ENCODE peak calls at places on chromosomes 4 and X, in six cellular contexts. Z, I, X, Y, R and T are unnamed samples.

GRCh38 chrX:138504254-138504653 is 207.3 kb downstream of the FGF13 start:
- DNase-seq in I (no peak), Z (no peak), X (no peak), Y (no peak), R (no peak), T (no peak)

GRCh38 chrX:40402771-40403533 is 177.8 kb upstream of the ATP6AP2 start:
- DNase-seq in R (no peak), Y (no peak), X (peak), I (peak), Z (peak), T (no peak)

GRCh38 chr4:20418865-20419451 is 167.3 kb downstream of the SLIT2 start:
- DNase-seq in Z (peak), R (no peak), I (no peak), Y (no peak), X (peak), T (no peak)

GRCh38 chr4:153131478-153132069 is 72.7 kb upstream of the TRIM2 start:
- DNase-seq in Z (no peak), X (no peak), Y (no peak), I (no peak), R (no peak), T (peak)

GRCh38 chr4:53991821-53992220 is 72.6 kb downstream of the CHIC2 start:
- DNase-seq in X (no peak), I (no peak), Y (no peak), Z (no peak), R (no peak), T (no peak)

GRCh38 chr4:22508376-22508775 is 7.5 kb downstream of the ADGRA3 start:
- DNase-seq in Z (no peak), I (no peak), R (no peak), X (no peak), Y (no peak), T (no peak)

GRCh38 chr4:188987011-188987410 is 847.8 kb downstream of the TRIML1 start:
- DNase-seq in Z (no peak), I (no peak), X (no peak), Y (no peak), R (no peak), T (no peak)

GRCh38 chr4:76704133-76704881 is 193.6 kb downstream of the SOWAHB start:
- DNase-seq in Z (peak), I (no peak), R (no peak), Y (no peak), X (peak), T (no peak)

GRCh38 chr4:151436093-151436518 is 27.1 kb downstream of the FHIP1A start:
- DNase-seq in Y (no peak), I (no peak), X (peak), Z (peak), R (no peak), T (no peak)

GRCh38 chr4:23022032-23022431 is 329.3 kb downstream of the GBA3 start:
- DNase-seq in X (peak), R (no peak), Y (no peak), I (no peak), Z (peak), T (no peak)

GRCh38 chrX:136765957-136766356 is 14.8 kb downstream of the ARHGEF6 start:
- DNase-seq in Z (no peak), I (no peak), Y (no peak), X (no peak), R (no peak), T (no peak)

GRCh38 chrX:153074935-153075334 is 2.7 kb downstream of the PNMA6A start:
- DNase-seq in Y (no peak), X (no peak), Z (no peak), I (no peak), R (no peak), T (no peak)

GRCh38 chr4:26753642-26754041 is 107.0 kb upstream of the STIM2 start:
- DNase-seq in R (no peak), Y (no peak), I (peak), X (peak), Z (peak), T (no peak)

GRCh38 chrX:50799531-50799961 is 14.4 kb downstream of the SHROOM4 start:
- DNase-seq in Z (peak), I (no peak), Y (no peak), R (no peak), X (peak), T (no peak)

GRCh38 chr4:113639311-113639710 is 122.2 kb downstream of the CAMK2D start:
- DNase-seq in Y (peak), X (no peak), Z (peak), R (no peak), I (no peak), T (no peak)

GRCh38 chr4:113636438-113636818 is 125.1 kb downstream of the CAMK2D start:
- DNase-seq in R (no peak), Y (peak), X (no peak), I (no peak), Z (no peak), T (no peak)

GRCh38 chr4:113636877-113637276 is 124.7 kb downstream of the CAMK2D start:
- DNase-seq in X (peak), Y (peak), R (no peak), I (no peak), Z (peak), T (no peak)

GRCh38 chr4:113637363-113637762 is 124.2 kb downstream of the CAMK2D start:
- DNase-seq in Y (no peak), Z (peak), X (peak), R (no peak), I (no peak), T (no peak)

DNA sequence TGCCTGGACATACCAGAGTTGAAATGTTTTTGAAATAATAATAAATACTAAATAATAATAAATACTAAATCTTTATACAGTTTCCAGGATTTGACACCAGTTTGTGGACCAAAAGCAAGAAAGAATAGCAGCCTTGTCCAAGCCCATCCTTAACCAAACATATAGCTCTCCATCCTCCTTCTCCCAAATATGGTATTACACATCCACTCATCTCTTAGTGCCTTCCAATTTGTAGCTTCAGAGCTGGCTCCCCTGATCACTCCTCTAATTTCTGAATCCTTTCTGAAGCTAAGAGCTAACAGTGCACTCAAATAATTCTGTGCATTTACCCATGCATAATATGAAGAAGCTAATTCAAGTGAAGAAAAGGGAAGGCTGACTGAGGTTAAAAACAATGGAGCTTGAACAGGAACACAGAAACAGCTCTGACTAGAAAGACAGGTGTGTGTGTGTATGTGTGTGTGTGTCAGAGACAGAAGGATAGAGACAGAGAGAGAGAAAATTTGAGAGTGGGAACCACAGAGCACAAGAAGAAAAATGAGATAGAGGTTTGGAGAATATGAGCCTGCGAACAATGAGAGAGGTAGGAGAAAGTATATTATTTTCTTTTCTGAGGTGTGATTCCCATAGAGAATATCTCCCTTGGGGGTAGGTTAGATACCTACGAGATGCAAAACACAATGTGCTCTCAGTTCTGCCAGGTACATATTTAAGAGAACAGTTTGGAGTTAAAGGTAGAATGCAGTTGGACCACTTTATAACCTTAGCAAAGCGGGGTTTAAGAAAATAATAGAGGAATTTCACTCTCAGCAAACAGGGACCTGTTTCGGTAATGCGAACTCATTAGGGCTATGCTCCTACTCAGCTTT is 123.5 kb downstream of the CAMK2D start:
- DNase-seq in Z (peak), X (no peak), I (no peak), Y (no peak), R (no peak), T (no peak)
- TF ChIP-seq CTCF in Z (no peak), X (no peak), I (no peak), Y (no peak), R (no peak), T (no peak)

DNA sequence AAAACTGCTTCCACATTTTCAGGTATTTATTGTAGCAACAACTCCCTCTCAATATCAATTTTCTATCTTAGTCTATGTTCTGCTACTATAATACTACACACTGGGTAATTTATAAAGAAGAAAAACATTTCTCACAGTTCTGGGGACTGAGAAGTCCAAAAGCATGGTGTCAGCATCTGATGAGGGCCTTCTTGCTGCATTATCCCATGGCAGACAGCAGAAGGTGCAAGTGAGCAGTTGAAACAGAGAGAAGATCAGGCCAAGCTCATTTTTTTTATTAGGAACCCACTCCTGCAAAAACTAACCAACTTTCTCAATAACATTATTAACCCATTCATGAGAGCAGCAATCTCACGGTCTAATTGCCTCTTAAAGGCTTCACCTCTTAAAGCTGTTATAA is 376.0 kb downstream of the RAB28 start:
- DNase-seq in X (no peak), R (no peak), Z (no peak), I (no peak), Y (no peak), T (no peak)
- TF ChIP-seq CTCF in X (no peak), R (no peak), Z (no peak), I (no peak), Y (no peak), T (no peak)

GRCh38 chr4:56908206-56909082 is 744 bp downstream of the REST start:
- DNase-seq in Y (peak), R (peak), Z (peak), X (peak), I (peak), T (peak)
- TF ChIP-seq CTCF in Y (peak), R (no peak), Z (no peak), X (no peak), I (no peak), T (no peak)

GRCh38 chrX:67159437-67159836 is 384.4 kb upstream of the AR start:
- DNase-seq in Y (no peak), I (no peak), Z (no peak), R (no peak), X (no peak), T (no peak)
- TF ChIP-seq CTCF in Y (no peak), I (no peak), Z (no peak), R (no peak), X (no peak), T (no peak)

GRCh38 chr4:141375855-141376254 is 155.2 kb downstream of the ZNF330 start:
- DNase-seq in Z (peak), R (no peak), X (peak), Y (no peak), I (no peak), T (no peak)
- TF ChIP-seq CTCF in Z (peak), R (no peak), X (peak), Y (no peak), I (no peak), T (no peak)

GRCh38 chr4:145936142-145937020 is 2.2 kb downstream of the ZNF827 start:
- DNase-seq in X (peak), Y (peak), Z (peak), I (peak), R (peak), T (peak)
- TF ChIP-seq CTCF in X (peak), Y (peak), Z (peak), I (no peak), R (peak), T (peak)

GRCh38 chrX:44183329-44183728 is 160.1 kb downstream of the EFHC2 start:
- DNase-seq in I (no peak), Z (no peak), X (no peak), Y (no peak), R (no peak), T (no peak)
- TF ChIP-seq CTCF in I (no peak), Z (no peak), X (no peak), Y (no peak), R (no peak), T (no peak)

DNA sequence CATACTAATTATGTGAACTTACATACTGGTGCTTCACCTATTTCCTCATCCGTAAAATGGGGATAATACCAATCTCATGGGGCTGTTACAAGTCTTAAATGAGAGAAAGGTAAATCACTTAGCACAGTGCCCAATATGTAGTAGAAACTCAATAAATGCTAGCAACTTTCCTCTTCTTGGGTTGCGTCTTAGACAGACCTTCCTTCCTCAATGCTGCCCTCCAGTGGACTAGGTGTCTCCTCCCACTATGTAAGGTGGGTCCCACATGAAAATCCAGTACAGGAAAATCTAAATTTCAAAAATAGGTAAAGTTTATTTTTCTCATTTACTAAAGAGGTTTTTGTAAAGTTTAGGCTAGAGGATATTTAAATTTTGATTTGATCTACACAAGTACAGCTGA is 20.6 kb downstream of the ZDHHC9 start:
- DNase-seq in Z (peak), Y (peak), I (peak), R (peak), X (no peak), T (peak)
- TF ChIP-seq CTCF in Z (peak), Y (peak), I (no peak), R (peak), X (peak), T (peak)